ENCODE peak calls at places on chromosomes 12 and 14, in six cellular contexts. H is left lung, W is HCT116, Q is mesothelial cell of epicardium, O is stomach, P is fibroblast of villous mesenchyme. Y is an unnamed sample.

GRCh38 chr14:68623828-68624227 is 169.0 kb downstream of the ZFP36L1 start:
- DNase-seq in H (no peak), W (no peak), Q (no peak), O (no peak), P (no peak), Y (no peak)

GRCh38 chr14:22159049-22159448 is 430.0 kb downstream of the DAD1 start:
- DNase-seq in H (no peak), W (no peak), Q (no peak), O (no peak), P (no peak), Y (no peak)

GRCh38 chr12:45377815-45378214 is 161.9 kb downstream of the ANO6 start:
- DNase-seq in H (no peak), W (no peak), Q (no peak), O (no peak), P (no peak), Y (no peak)

GRCh38 chr12:57745485-57745881 is 644 bp downstream of the TSPAN31 start:
- DNase-seq in H (no peak), W (no peak), Q (no peak), O (no peak), P (no peak), Y (no peak)

GRCh38 chr12:67410667-67411067 is 141.5 kb downstream of the CAND1 start:
- DNase-seq in H (no peak), W (no peak), Q (no peak), O (no peak), P (no peak), Y (no peak)

GRCh38 chr12:130435331-130435730 is 97.6 kb downstream of the PIWIL1 start:
- DNase-seq in H (no peak), W (no peak), Q (no peak), O (no peak), P (no peak), Y (no peak)

GRCh38 chr12:43578782-43579181 is 26.8 kb upstream of the ADAMTS20 start:
- DNase-seq in H (no peak), W (no peak), Q (no peak), O (no peak), P (no peak), Y (no peak)

GRCh38 chr12:116528067-116528466 is 31.1 kb upstream of the MAP1LC3B2 start:
- DNase-seq in H (no peak), W (peak), Q (no peak), O (no peak), P (peak), Y (no peak)

GRCh38 chr12:117144599-117144998 is 45.4 kb upstream of the TESC start:
- DNase-seq in H (no peak), W (no peak), Q (no peak), O (no peak), P (no peak), Y (no peak)

GRCh38 chr12:90211017-90211416 is 502.4 kb upstream of the ATP2B1 start:
- DNase-seq in H (no peak), W (no peak), Q (no peak), O (no peak), P (peak), Y (no peak)

GRCh38 chr14:91277546-91278382 is 33.3 kb upstream of the GPR68 start:
- DNase-seq in H (no peak), W (no peak), Q (no peak), O (no peak), P (no peak), Y (no peak)

GRCh38 chr14:61934385-61934784 is 172.2 kb downstream of the SNAPC1 start:
- DNase-seq in H (no peak), W (no peak), Q (no peak), O (no peak), P (peak), Y (no peak)

GRCh38 chr12:130920119-130920703 is 33.5 kb upstream of the ADGRD1 start:
- DNase-seq in H (no peak), W (no peak), Q (no peak), O (no peak), P (no peak), Y (no peak)

GRCh38 chr14:76705214-76705613 is 56.1 kb upstream of the VASH1 start:
- DNase-seq in H (no peak), W (no peak), Q (no peak), O (no peak), P (no peak), Y (no peak)

GRCh38 chr14:39614292-39614923 is 182.2 kb upstream of the FBXO33 start:
- DNase-seq in H (no peak), W (no peak), Q (no peak), O (no peak), P (no peak), Y (no peak)

GRCh38 chr14:65304963-65305362 is 107.6 kb upstream of the FUT8 start:
- DNase-seq in H (no peak), W (no peak), Q (no peak), O (no peak), P (no peak), Y (no peak)

GRCh38 chr12:122790393-122791075 is 16.2 kb downstream of the CCDC62 start:
- DNase-seq in H (no peak), W (no peak), Q (no peak), O (no peak), P (peak), Y (no peak)

GRCh38 chr14:58793096-58793740 is 155.5 kb downstream of the DACT1 start:
- DNase-seq in H (no peak), W (no peak), Q (no peak), O (no peak), P (no peak), Y (no peak)

GRCh38 chr12:3243376-3244084 is 166.4 kb downstream of the TSPAN9 start:
- DNase-seq in H (no peak), W (no peak), Q (no peak), O (no peak), P (no peak), Y (no peak)

GRCh38 chr12:52806169-52806811 is 7.6 kb downstream of the KRT4 start:
- DNase-seq in H (no peak), W (no peak), Q (no peak), O (no peak), P (no peak), Y (no peak)

GRCh38 chr14:87908591-87908990 is 84.4 kb downstream of the GALC start:
- DNase-seq in H (no peak), W (no peak), Q (no peak), O (no peak), P (no peak), Y (no peak)

GRCh38 chr12:75446857-75447256 is 33.7 kb upstream of the GLIPR1 start:
- DNase-seq in H (no peak), W (no peak), Q (no peak), O (no peak), P (no peak), Y (no peak)

GRCh38 chr12:40137252-40137651 is 31.4 kb upstream of the SLC2A13 start:
- DNase-seq in H (no peak), W (no peak), Q (no peak), O (no peak), P (no peak), Y (no peak)

GRCh38 chr14:98462908-98463307 is 809.1 kb downstream of the BCL11B start:
- DNase-seq in H (no peak), W (no peak), Q (no peak), O (no peak), P (no peak), Y (no peak)

GRCh38 chr14:37197421-37198272 is at the start of gene MIPOL1:
- DNase-seq in H (peak), W (peak), Q (peak), O (peak), P (peak), Y (no peak)

DNA sequence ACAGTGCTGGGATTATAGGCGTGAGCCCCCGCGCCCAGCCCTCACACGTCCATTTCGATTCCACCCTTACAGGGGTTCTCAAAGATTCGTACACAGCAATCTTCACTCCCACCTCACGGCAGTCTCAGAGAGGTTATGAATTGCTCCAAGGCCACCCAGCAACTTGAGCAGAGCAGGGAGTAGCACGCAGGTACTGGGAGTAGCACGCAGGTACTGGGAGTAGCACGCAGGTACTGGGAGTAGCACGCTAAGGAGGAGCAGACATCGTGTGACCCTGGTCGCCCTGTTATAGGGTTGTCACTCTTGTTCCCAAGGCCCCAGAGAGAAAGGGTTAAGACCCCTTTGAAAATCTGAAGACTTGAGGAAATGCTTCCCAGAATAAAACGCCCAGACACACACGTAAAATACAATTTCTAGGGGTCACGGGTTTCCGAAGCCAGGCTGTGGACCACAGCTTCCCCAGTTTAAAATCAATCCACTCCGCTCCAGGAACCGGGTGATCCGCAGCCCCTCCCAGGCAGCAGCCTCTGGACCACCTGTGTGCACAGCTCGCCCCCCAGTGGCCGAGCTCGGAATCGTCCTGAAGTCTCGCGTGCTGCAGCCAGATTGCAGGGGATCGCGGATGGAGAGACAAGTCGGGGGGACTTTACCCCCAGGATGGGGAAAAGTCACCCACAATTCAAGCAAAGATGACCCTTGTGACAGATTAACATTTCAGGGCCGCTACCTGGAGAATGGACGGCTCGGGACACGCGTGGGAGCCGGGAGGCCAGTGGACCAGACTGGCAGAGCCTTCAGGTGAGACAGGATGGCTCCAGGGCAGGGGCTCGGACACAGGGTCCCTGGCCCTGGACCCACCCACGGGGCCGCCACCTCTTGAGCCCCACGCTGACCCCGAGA is 92.0 kb downstream of the SCARB1 start:
- DNase-seq in H (peak), W (peak), Q (peak), O (peak), P (peak), Y (peak)
- TF ChIP-seq CTCF in H (peak), W (peak), Q (peak), O (peak), P (peak), Y (peak)

GRCh38 chr12:9673404-9674225 is 4.1 kb downstream of the CLEC2D start:
- DNase-seq in H (peak), W (peak), Q (no peak), O (no peak), P (peak), Y (no peak)
- TF ChIP-seq CTCF in H (no peak), W (no peak), Q (no peak), O (no peak), P (no peak), Y (no peak)

GRCh38 chr12:13002301-13003097 is 2.4 kb upstream of the HEBP1 start:
- DNase-seq in H (no peak), W (no peak), Q (no peak), O (no peak), P (no peak), Y (no peak)

GRCh38 chr12:13001725-13002040 is 1.6 kb upstream of the HEBP1 start:
- DNase-seq in H (no peak), W (no peak), Q (no peak), O (no peak), P (no peak), Y (no peak)

GRCh38 chr12:12999959-13000615 is at the start of gene HEBP1:
- DNase-seq in H (peak), W (peak), Q (peak), O (peak), P (peak), Y (peak)

GRCh38 chr12:13000616-13000934 is 510 bp upstream of the HEBP1 start:
- DNase-seq in H (no peak), W (peak), Q (no peak), O (no peak), P (no peak), Y (no peak)

DNA sequence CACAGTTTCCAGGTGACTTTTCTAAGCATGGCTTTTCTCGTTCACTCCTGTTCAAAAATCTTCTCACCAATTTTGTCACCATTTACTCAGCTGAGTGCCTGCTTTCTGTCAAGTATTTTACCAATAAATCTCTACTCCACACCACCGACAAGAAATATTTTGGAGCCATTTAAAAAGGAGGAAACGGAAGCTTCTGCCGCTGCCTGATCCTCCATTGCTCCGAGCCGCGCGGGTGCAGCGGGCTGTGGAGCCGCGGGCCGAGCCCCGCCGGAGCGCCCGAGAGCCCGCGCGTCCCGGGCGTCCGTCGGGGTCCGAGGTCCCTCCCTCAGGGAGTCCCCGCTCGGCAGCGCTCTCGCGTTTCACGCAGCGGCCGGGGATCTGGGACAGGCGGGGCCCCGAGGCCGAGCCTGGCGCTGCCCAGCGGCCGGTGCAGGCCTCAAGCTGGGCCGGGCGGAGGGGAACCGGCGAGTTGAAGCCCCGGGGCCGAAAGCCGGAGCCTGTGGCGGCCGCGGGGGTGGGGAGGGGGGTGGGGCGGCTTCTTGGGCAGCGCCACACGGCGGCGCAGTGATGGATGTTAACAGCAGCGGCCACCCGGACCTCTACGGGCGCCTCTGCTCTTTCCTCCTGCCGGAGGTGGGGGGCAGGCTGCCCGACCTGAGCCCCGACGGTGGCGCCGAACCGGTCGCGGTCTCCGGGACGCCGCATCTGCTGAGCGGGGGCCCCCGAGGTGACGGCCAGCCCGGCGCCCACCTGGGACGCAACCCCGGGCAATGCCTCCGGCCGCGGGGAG is 1.1 kb upstream of the HEBP1 start:
- DNase-seq in H (peak), W (peak), Q (peak), O (peak), P (peak), Y (peak)
- TF ChIP-seq CTCF in H (peak), W (peak), Q (no peak), O (no peak), P (peak), Y (no peak)

GRCh38 chr12:120775862-120776552 is 50.4 kb downstream of the ACADS start:
- DNase-seq in H (no peak), W (no peak), Q (no peak), O (no peak), P (peak), Y (no peak)
- TF ChIP-seq CTCF in H (no peak), W (peak), Q (peak), O (no peak), P (no peak), Y (no peak)

GRCh38 chr14:106585692-106586091 is 1059.3 kb downstream of the TMEM121 start:
- DNase-seq in H (no peak), W (no peak), Q (no peak), O (no peak), P (no peak), Y (no peak)
- TF ChIP-seq CTCF in H (no peak), W (no peak), Q (no peak), O (no peak), P (no peak), Y (no peak)

Y was measured in activated B cell treated with CpG ODN at 0.5 μM for 24 hours.